ENCODE peak calls at places on chromosomes 7 and 10, in ten cellular contexts. G, Z, C, W, S, D, A, J, H and B are unnamed samples. For H3K4me1, the result is how much of the 10 kb centered on the place peaks cover.

GRCh38 chr10:29730461-29730860 is 95.7 kb upstream of the SVIL start:
- DNase-seq in G (no peak), Z (no peak), C (no peak), W (no peak), S (no peak), D (no peak), A (no peak), J (no peak), H (no peak), B (no peak)

GRCh38 chr7:32163141-32163806 is 93.1 kb upstream of the PDE1C start:
- DNase-seq in G (peak), Z (no peak), C (no peak), W (peak), S (peak), D (peak), A (no peak), J (peak), H (no peak), B (no peak)

GRCh38 chr7:38833329-38833728 is 75.7 kb downstream of the VPS41 start:
- DNase-seq in G (no peak), Z (no peak), C (no peak), W (no peak), S (no peak), D (no peak), A (no peak), J (no peak), H (no peak), B (no peak)

GRCh38 chr10:84054743-84055142 is 84.6 kb upstream of the GHITM start:
- DNase-seq in G (no peak), Z (no peak), C (no peak), W (no peak), S (no peak), D (no peak), A (no peak), J (no peak), H (no peak), B (no peak)

GRCh38 chr10:104641150-104642000 is at the start of gene SORCS3:
- DNase-seq in G (no peak), Z (no peak), C (no peak), W (no peak), S (peak), D (no peak), A (peak), J (peak), H (peak), B (no peak)

GRCh38 chr7:156151082-156151481 is 338.8 kb upstream of the SHH start:
- DNase-seq in G (no peak), Z (no peak), C (no peak), W (no peak), S (no peak), D (no peak), A (no peak), J (no peak), H (no peak), B (no peak)

GRCh38 chr10:112208981-112209380 is 25.4 kb upstream of the GPAM start:
- DNase-seq in G (no peak), Z (no peak), C (no peak), W (no peak), S (no peak), D (no peak), A (peak), J (no peak), H (no peak), B (no peak)

GRCh38 chr7:69962856-69963149 is 364.5 kb downstream of the AUTS2 start:
- DNase-seq in G (no peak), Z (no peak), C (no peak), W (no peak), S (no peak), D (no peak), A (no peak), J (no peak), H (no peak), B (no peak)

GRCh38 chr7:2759736-2760097 is 71.7 kb downstream of the AMZ1 start:
- DNase-seq in G (no peak), Z (no peak), C (peak), W (no peak), S (no peak), D (no peak), A (no peak), J (no peak), H (no peak), B (no peak)

GRCh38 chr7:151608031-151608551 is 88.4 kb upstream of the RHEB start:
- DNase-seq in G (no peak), Z (no peak), C (no peak), W (peak), S (peak), D (no peak), A (no peak), J (peak), H (no peak), B (no peak)

GRCh38 chr7:134420509-134421125 is 38.3 kb downstream of the AKR1B1 start:
- DNase-seq in G (no peak), Z (peak), C (peak), W (peak), S (peak), D (peak), A (no peak), J (no peak), H (peak), B (no peak)

GRCh38 chr10:29067161-29067560 is 221.7 kb upstream of the LYZL1 start:
- DNase-seq in G (no peak), Z (no peak), C (no peak), W (no peak), S (no peak), D (no peak), A (no peak), J (no peak), H (no peak), B (no peak)

GRCh38 chr7:26417911-26418413 is 126.3 kb downstream of the SNX10 start:
- DNase-seq in G (no peak), Z (no peak), C (no peak), W (no peak), S (no peak), D (peak), A (no peak), J (no peak), H (no peak), B (no peak)

GRCh38 chr10:92052088-92052487 is 128.5 kb downstream of the BTAF1 start:
- DNase-seq in G (no peak), Z (no peak), C (peak), W (no peak), S (no peak), D (no peak), A (no peak), J (peak), H (no peak), B (no peak)

GRCh38 chr7:190196-190595 is 2.2 kb upstream of the FAM20C start:
- DNase-seq in G (no peak), Z (no peak), C (no peak), W (no peak), S (no peak), D (no peak), A (no peak), J (peak), H (no peak), B (no peak)
- TF ChIP-seq EP300 in G (no peak), Z (no peak), C (no peak), W (no peak), S (no peak), D (no peak), A (no peak), J (no peak), H (no peak), B (no peak)

DNA sequence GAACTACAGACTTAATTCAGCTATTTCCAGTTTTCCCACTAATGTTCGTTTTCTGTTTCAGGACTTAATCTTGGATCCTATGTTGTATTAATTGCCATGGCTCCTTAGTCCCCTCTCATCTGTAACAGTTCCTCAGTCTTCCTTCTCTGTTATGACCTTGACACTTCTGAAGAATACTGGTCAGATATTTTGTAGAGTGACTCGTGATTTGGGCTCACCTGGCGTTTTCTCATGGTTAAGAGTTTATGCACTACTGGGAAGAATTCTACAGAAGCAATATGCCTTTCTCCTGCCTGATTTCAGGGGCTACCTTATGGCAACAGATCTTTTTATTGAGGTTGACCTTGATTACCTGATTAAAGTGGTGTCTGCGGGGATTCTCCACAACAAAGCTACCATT is 239.4 kb downstream of the CHCHD3 start:
- DNase-seq in G (no peak), Z (no peak), C (no peak), W (no peak), S (no peak), D (no peak), A (no peak), J (no peak), H (no peak), B (no peak)
- H3K4me1 ChIP-seq in G (under half), Z (under half), C (under half), W (under half), S (under half), D (under half), A (under half), J (under half), H (under half), B (under half)

DNA sequence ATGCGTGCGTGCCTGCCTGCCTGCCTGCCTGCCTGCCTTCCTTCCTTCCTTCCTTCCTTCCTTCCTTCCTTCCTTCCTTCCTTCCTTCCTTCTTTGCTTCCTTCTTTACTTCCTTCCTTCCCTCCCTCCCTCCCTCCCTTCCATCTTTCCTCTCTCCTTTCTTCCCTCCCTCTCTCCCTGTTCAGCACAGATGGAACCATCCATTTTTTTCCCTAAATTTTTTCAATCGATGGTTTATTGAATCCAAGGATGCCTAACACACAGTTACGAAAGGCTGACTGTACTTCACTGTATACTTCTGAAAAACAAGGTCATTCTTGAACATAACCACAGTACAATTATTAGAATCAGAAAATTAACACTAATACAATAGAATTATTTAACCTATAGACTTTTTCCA is 53.8 kb downstream of the ABCA13 start:
- DNase-seq in G (no peak), Z (no peak), C (no peak), W (no peak), S (no peak), D (no peak), A (no peak), J (no peak), H (no peak), B (no peak)
- TF ChIP-seq POLR2AphosphoS5 in G (no peak), Z (no peak), C (no peak), W (no peak), S (no peak), D (no peak), A (no peak), J (no peak), H (no peak), B (no peak)

GRCh38 chr10:70576803-70577517 is 25.6 kb downstream of the PRF1 start:
- DNase-seq in G (no peak), Z (no peak), C (no peak), W (no peak), S (no peak), D (no peak), A (no peak), J (no peak), H (no peak), B (no peak)

GRCh38 chr10:70575874-70576802 is 26.4 kb downstream of the PRF1 start:
- DNase-seq in G (peak), Z (peak), C (peak), W (peak), S (peak), D (peak), A (no peak), J (no peak), H (no peak), B (no peak)

GRCh38 chr10:70579234-70580002 is 23.1 kb downstream of the PRF1 start:
- DNase-seq in G (peak), Z (no peak), C (no peak), W (no peak), S (no peak), D (peak), A (no peak), J (no peak), H (no peak), B (peak)

GRCh38 chr10:70575486-70575873 is 27.1 kb downstream of the PRF1 start:
- DNase-seq in G (peak), Z (no peak), C (no peak), W (no peak), S (no peak), D (no peak), A (no peak), J (no peak), H (no peak), B (no peak)

GRCh38 chr10:70578371-70578947 is 24.1 kb downstream of the PRF1 start:
- DNase-seq in G (peak), Z (peak), C (no peak), W (peak), S (no peak), D (peak), A (no peak), J (no peak), H (no peak), B (no peak)
- TF ChIP-seq EP300 in G (no peak), Z (no peak), C (no peak), W (no peak), S (peak), D (peak), A (no peak), J (no peak), H (no peak), B (no peak)

GRCh38 chr10:74013004-74013403 is 15.1 kb downstream of the VCL start:
- DNase-seq in G (no peak), Z (no peak), C (no peak), W (no peak), S (no peak), D (no peak), A (no peak), J (no peak), H (no peak), B (no peak)

GRCh38 chr10:74011762-74012161 is 13.8 kb downstream of the VCL start:
- DNase-seq in G (no peak), Z (no peak), C (no peak), W (no peak), S (no peak), D (peak), A (no peak), J (no peak), H (no peak), B (no peak)

GRCh38 chr10:74008212-74008731 is 10.4 kb downstream of the VCL start:
- DNase-seq in G (no peak), Z (no peak), C (no peak), W (no peak), S (peak), D (no peak), A (no peak), J (no peak), H (no peak), B (no peak)

GRCh38 chr10:74011016-74011415 is 13.1 kb downstream of the VCL start:
- DNase-seq in G (no peak), Z (no peak), C (no peak), W (no peak), S (no peak), D (no peak), A (no peak), J (no peak), H (no peak), B (no peak)

DNA sequence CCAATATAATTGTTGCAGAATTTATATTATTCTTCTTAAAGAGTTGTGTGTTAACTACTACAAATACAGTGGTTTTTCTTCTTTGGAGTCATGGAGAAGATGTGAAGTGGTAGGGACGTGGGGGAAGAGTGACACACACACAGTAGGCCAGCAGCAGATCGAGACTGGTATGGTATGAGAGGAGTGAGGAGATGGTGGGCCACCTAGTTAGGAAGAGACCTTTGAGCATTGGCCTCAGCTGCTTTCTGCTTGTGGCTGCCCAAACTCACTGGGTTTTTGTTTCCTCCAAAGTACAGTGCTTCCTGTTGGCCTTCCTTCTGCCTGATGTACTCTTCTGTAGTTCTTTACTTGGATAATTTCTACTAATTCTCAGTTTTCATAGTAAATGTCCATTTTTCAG is 14.6 kb downstream of the VCL start:
- DNase-seq in G (no peak), Z (no peak), C (no peak), W (no peak), S (no peak), D (no peak), A (no peak), J (no peak), H (no peak), B (no peak)
- H3K4me1 ChIP-seq in G (half or more), Z (under half), C (half or more), W (under half), S (under half), D (under half), A (half or more), J (under half), H (under half), B (under half)

GRCh38 chr10:97673736-97674525 is 13.1 kb downstream of the AVPI1 start:
- DNase-seq in G (no peak), Z (no peak), C (no peak), W (no peak), S (no peak), D (peak), A (no peak), J (no peak), H (no peak), B (no peak)

GRCh38 chr10:97682042-97682441 is 5.0 kb downstream of the AVPI1 start:
- DNase-seq in G (no peak), Z (peak), C (no peak), W (peak), S (no peak), D (no peak), A (no peak), J (no peak), H (no peak), B (no peak)

GRCh38 chr10:97679594-97679993 is 7.4 kb downstream of the AVPI1 start:
- DNase-seq in G (no peak), Z (no peak), C (no peak), W (no peak), S (no peak), D (no peak), A (no peak), J (peak), H (no peak), B (no peak)

GRCh38 chr10:97676770-97677581 is 10.1 kb downstream of the AVPI1 start:
- DNase-seq in G (no peak), Z (peak), C (peak), W (peak), S (peak), D (peak), A (no peak), J (no peak), H (peak), B (no peak)
- TF ChIP-seq POLR2AphosphoS5 in G (no peak), Z (peak), C (peak), W (no peak), S (peak), D (peak), A (peak), J (no peak), H (peak), B (no peak)

DNA sequence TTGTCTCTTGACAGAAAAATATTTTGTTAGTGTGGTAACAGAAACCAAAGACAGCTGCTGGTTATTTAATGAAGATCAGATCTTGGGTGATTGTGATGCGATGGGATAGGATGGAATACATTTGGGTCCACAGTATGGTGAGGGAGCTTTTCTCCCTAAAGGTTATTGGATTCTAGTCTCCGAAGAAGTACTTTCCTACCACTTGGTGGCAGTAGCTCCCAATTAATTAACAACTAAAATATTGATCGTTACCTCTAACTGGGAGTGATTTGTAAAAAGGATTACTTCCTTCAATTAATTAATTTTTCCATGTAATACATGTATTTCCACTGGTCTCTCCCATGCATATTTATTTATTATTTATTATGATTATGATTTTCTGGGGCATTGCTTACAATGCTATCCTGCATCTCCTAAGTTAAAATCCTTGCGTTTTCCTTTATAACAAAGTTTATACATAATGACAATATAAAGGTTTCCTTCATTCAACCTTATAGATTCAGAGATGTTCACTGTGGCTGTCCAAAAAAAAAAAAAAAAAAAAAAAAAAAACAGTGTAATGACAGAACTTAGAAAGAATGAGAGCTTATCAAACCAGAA is 25.6 kb downstream of the TMEM196 start:
- DNase-seq in G (no peak), Z (peak), C (no peak), W (no peak), S (peak), D (peak), A (no peak), J (no peak), H (no peak), B (no peak)
- TF ChIP-seq EP300 in G (no peak), Z (no peak), C (no peak), W (no peak), S (no peak), D (no peak), A (no peak), J (no peak), H (no peak), B (no peak)

DNA sequence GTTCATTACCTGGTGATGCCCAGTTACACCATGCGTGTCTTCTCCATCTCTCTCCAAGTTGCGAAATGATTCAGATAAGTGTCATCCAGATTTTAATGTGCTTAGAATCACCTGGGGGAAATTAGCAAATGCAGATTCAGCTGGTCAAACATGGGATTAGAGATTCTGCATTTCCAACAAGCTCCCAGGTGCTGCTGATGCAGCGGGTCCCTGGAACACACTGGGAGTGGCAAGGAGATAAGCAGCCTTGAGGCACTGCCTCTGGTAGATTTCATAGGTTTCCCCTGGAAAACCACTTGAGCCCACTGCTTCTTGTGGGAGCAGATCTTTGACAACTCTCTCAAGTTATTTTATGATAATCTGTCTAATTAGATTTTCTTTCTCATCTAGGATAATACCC is 196.0 kb upstream of the C7orf33 start:
- DNase-seq in G (no peak), Z (no peak), C (no peak), W (no peak), S (no peak), D (no peak), A (peak), J (no peak), H (no peak), B (no peak)
- H3K4me1 ChIP-seq in G (under half), Z (under half), C (under half), W (under half), S (under half), D (under half), A (under half), J (under half), H (under half), B (under half)